ENCODE peak calls at places on chromosomes 12 and 14, in four cellular contexts. J is heart right ventricle, W is Caki2, U is sigmoid colon. R is an unnamed sample.

GRCh38 chr12:112970391-112970790 is 7.9 kb upstream of the OAS2 start:
- DNase-seq in U (no peak), W (no peak), J (no peak), R (no peak)

GRCh38 chr12:25458047-25458552 is 95.0 kb downstream of the LMNTD1 start:
- DNase-seq in U (no peak), J (no peak), W (peak; percentile 94), R (peak; percentile 33)

GRCh38 chr12:66964629-66965028 is 285.8 kb upstream of the GRIP1 start:
- DNase-seq in W (no peak), J (no peak), U (no peak), R (no peak)

GRCh38 chr12:90619943-90620342 is 335.0 kb downstream of the CCER1 start:
- DNase-seq in J (no peak), U (no peak), W (no peak), R (no peak)

GRCh38 chr14:50778757-50779483 is 52.0 kb downstream of the NIN start:
- DNase-seq in W (no peak), U (no peak), J (no peak), R (no peak)

GRCh38 chr14:103483600-103483999 is 39.0 kb downstream of the CKB start:
- DNase-seq in W (peak; percentile 19), U (no peak), J (no peak), R (peak; percentile 84)

GRCh38 chr14:78637903-78638302 is 467.7 kb downstream of the NRXN3 start:
- DNase-seq in J (no peak), W (no peak), U (no peak), R (no peak)

GRCh38 chr12:116426391-116427136 is 132.6 kb upstream of the MAP1LC3B2 start:
- DNase-seq in J (no peak), W (peak; percentile 82), U (peak; percentile 85), R (peak; percentile 92)

GRCh38 chr12:78562358-78563205 is 302.0 kb upstream of the SYT1 start:
- DNase-seq in J (no peak), W (peak; percentile 34), U (no peak), R (no peak)

GRCh38 chr14:100862277-100862676 is 36.4 kb downstream of the MEG3 start:
- DNase-seq in W (no peak), J (no peak), U (peak; percentile 61), R (peak; percentile 42)

GRCh38 chr14:54147285-54147684 is 190.7 kb upstream of the BMP4 start:
- DNase-seq in W (no peak), U (no peak), J (no peak), R (no peak)

GRCh38 chr12:116443706-116444589 is 115.2 kb upstream of the MAP1LC3B2 start:
- DNase-seq in W (no peak), U (no peak), J (no peak), R (no peak)

GRCh38 chr14:100586153-100586519 is 1.1 kb downstream of the BEGAIN start:
- DNase-seq in J (peak; percentile 6), U (no peak), W (no peak), R (no peak)